ENCODE peak calls at places on chromosomes 13 and 19, in nine cellular contexts. Z, V, D, G, C, H, Y, R and O are unnamed samples.

GRCh38 chr19:58134244-58134643 is 16.3 kb downstream of the ZNF329 start:
- DNase-seq in Y (no peak), D (no peak), Z (no peak), R (no peak), G (no peak), V (no peak), H (no peak), C (no peak), O (no peak)

GRCh38 chr13:100290165-100290801 is 201.4 kb downstream of the PCCA start:
- DNase-seq in V (no peak), G (no peak), C (no peak), R (no peak), H (no peak), D (no peak), Y (no peak), Z (no peak), O (no peak)

GRCh38 chr19:18488838-18489626 is 32.8 kb downstream of the ELL start:
- DNase-seq in H (no peak), G (no peak), Y (no peak), R (peak), V (peak), D (peak), Z (no peak), C (no peak), O (peak)

GRCh38 chr19:24159707-24160106 is 72.7 kb downstream of the ZNF254 start:
- DNase-seq in V (peak), D (no peak), H (no peak), G (peak), Z (no peak), R (no peak), Y (no peak), C (no peak), O (no peak)

GRCh38 chr19:10499550-10500246 is 3.5 kb downstream of the KEAP1 start:
- DNase-seq in C (no peak), H (no peak), D (no peak), Y (no peak), Z (no peak), R (no peak), G (no peak), V (no peak), O (no peak)

GRCh38 chr13:33611016-33611805 is 206.7 kb upstream of the RFC3 start:
- DNase-seq in G (peak), C (no peak), Y (no peak), R (no peak), V (peak), Z (peak), H (no peak), D (no peak), O (peak)

GRCh38 chr19:10112037-10112751 is 701 bp downstream of the P2RY11 start:
- DNase-seq in V (no peak), R (no peak), Y (no peak), H (no peak), Z (no peak), C (peak), D (no peak), G (peak), O (no peak)

GRCh38 chr13:40190656-40191100 is 475.8 kb downstream of the FOXO1 start:
- DNase-seq in R (no peak), C (peak), Y (peak), H (no peak), Z (no peak), G (peak), D (no peak), V (peak), O (peak)

GRCh38 chr19:3146677-3147100 is 10.9 kb downstream of the GNA15 start:
- DNase-seq in C (no peak), V (no peak), G (no peak), Y (peak), Z (no peak), D (no peak), R (peak), H (peak), O (peak)

GRCh38 chr19:39166571-39167391 is 30.0 kb upstream of the NCCRP1 start:
- DNase-seq in R (no peak), D (no peak), G (no peak), Z (no peak), V (peak), C (no peak), H (peak), Y (peak), O (no peak)

GRCh38 chr13:48532146-48532472 is 771 bp downstream of the RCBTB2 start:
- DNase-seq in V (peak), C (peak), D (no peak), Y (no peak), H (peak), Z (no peak), R (no peak), G (peak), O (no peak)

GRCh38 chr19:50796634-50797428 is 6.6 kb downstream of the ACP4 start:
- DNase-seq in D (no peak), Y (no peak), H (no peak), V (no peak), Z (no peak), R (no peak), G (no peak), C (no peak), O (no peak)

GRCh38 chr13:42102961-42103688 is 54.7 kb downstream of the DGKH start:
- DNase-seq in Y (no peak), H (no peak), C (peak), V (peak), G (peak), D (no peak), Z (no peak), R (no peak), O (no peak)

GRCh38 chr19:18840288-18841260 is 8.8 kb downstream of the UPF1 start:
- DNase-seq in Y (no peak), H (no peak), V (no peak), G (no peak), Z (no peak), C (no peak), R (no peak), D (no peak), O (no peak)

GRCh38 chr13:45196622-45197021 is 4.2 kb downstream of the KCTD4 start:
- DNase-seq in G (peak), C (peak), V (peak), D (no peak), H (no peak), R (no peak), Y (no peak), Z (no peak), O (no peak)

GRCh38 chr13:37595162-37595561 is 3.4 kb downstream of the POSTN start:
- DNase-seq in G (peak), C (peak), V (peak), Y (no peak), D (no peak), Z (no peak), R (no peak), H (no peak), O (no peak)

GRCh38 chr19:3163943-3164342 is 14.6 kb upstream of the S1PR4 start:
- DNase-seq in G (no peak), Y (no peak), D (no peak), C (no peak), H (no peak), V (no peak), R (no peak), Z (no peak), O (no peak)

GRCh38 chr19:343941-344624 is 513 bp downstream of the MIER2 start:
- DNase-seq in D (peak), H (no peak), G (peak), R (peak), Y (no peak), V (peak), Z (no peak), C (no peak), O (peak)

GRCh38 chr19:18765224-18765623 is 25.9 kb downstream of the COMP start:
- DNase-seq in R (no peak), D (no peak), H (peak), Y (no peak), Z (no peak), C (no peak), V (peak), G (no peak), O (no peak)

GRCh38 chr19:6728346-6728745 is 7.9 kb upstream of the C3 start:
- DNase-seq in G (no peak), Y (no peak), R (no peak), D (no peak), V (no peak), C (no peak), Z (no peak), H (no peak), O (no peak)

GRCh38 chr13:56659041-56659471 is 481.7 kb upstream of the PRR20A start:
- DNase-seq in Y (no peak), H (no peak), C (no peak), D (no peak), R (no peak), G (no peak), Z (no peak), V (no peak), O (no peak)

GRCh38 chr13:110323172-110323851 is 16.2 kb downstream of the COL4A2 start:
- DNase-seq in G (peak), Z (no peak), V (peak), D (no peak), C (peak), R (no peak), Y (no peak), H (no peak), O (no peak)

GRCh38 chr13:64928704-64929499 is 2301.2 kb downstream of the PCDH9 start:
- DNase-seq in G (peak), Y (no peak), D (no peak), C (peak), H (no peak), Z (no peak), R (no peak), V (peak), O (no peak)

GRCh38 chr19:45528149-45528743 is 21.0 kb downstream of the VASP start:
- DNase-seq in D (no peak), G (no peak), C (peak), Y (no peak), V (peak), H (no peak), Z (no peak), R (peak), O (no peak)

GRCh38 chr13:24670927-24671326 is 9.3 kb upstream of the ATP12A start:
- DNase-seq in G (peak), H (peak), D (peak), R (peak), V (no peak), Y (peak), Z (no peak), C (no peak), O (no peak)

GRCh38 chr13:85828094-85828684 is 29.0 kb upstream of the SLITRK6 start:
- DNase-seq in Y (no peak), V (peak), R (no peak), D (peak), H (no peak), G (peak), C (peak), Z (no peak), O (no peak)

GRCh38 chr13:113584870-113585671 is 518 bp downstream of the TFDP1 start:
- DNase-seq in G (peak), Y (peak), R (no peak), V (no peak), C (no peak), H (peak), D (peak), Z (no peak), O (no peak)

GRCh38 chr13:100022798-100023197 is 41.2 kb downstream of the ZIC2 start:
- DNase-seq in R (no peak), Y (no peak), Z (no peak), G (peak), C (no peak), H (no peak), D (no peak), V (peak), O (no peak)

GRCh38 chr13:51044023-51044665 is 66.9 kb downstream of the C13orf42 start:
- DNase-seq in D (no peak), R (no peak), G (no peak), Y (no peak), V (no peak), C (no peak), H (no peak), Z (no peak), O (no peak)
- TF ChIP-seq CTCF in D (no peak), R (no peak), G (no peak), Y (no peak), V (no peak), C (no peak), H (no peak), Z (no peak), O (no peak)

DNA sequence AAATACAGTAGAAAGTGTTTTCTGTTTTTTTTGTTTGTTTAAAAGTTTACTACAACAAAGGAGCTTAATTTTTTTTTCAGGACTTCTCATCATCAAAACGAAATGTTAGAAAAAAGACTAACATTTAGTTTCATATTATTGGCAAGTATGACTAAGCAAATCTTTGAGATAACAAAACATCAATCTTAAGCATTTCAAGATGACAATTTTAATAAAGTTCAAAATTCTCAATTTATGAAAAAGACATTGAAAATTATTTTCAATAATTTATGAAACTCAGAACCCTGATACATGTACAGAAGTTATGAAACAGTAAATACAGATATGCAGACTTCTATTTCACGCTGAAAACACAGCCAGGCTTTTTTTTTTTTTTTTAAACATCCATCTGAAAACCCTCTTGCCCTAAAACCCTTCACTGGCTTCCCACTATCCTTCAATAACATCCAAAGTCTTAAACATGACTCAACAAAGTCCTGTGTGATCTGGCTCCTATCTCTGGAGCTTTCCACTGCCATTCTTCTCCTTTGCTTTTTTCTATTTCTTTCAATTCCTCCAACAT is 3.9 kb downstream of the RBM26 start:
- DNase-seq in G (no peak), H (no peak), V (no peak), R (no peak), Z (no peak), C (no peak), D (no peak), Y (no peak), O (no peak)
- TF ChIP-seq CTCF in G (no peak), H (no peak), V (no peak), R (no peak), Z (no peak), C (no peak), D (no peak), Y (no peak), O (no peak)

GRCh38 chr19:12126707-12127106 is 13.4 kb downstream of the ZNF20 start:
- DNase-seq in D (no peak), H (peak), Z (no peak), G (peak), Y (peak), C (no peak), R (no peak), V (peak), O (no peak)
- TF ChIP-seq CTCF in D (no peak), H (peak), Z (peak), G (peak), Y (peak), C (peak), R (peak), V (peak), O (peak)

GRCh38 chr19:43595605-43595998 is 332 bp downstream of the IRGQ start:
- DNase-seq in Y (no peak), C (no peak), H (peak), R (peak), V (no peak), G (no peak), D (no peak), Z (no peak), O (no peak)

GRCh38 chr19:43596842-43597461 is 557 bp downstream of the ZNF576 start:
- DNase-seq in D (no peak), H (no peak), C (no peak), V (no peak), Z (no peak), R (no peak), G (peak), Y (no peak), O (no peak)

GRCh38 chr19:43595999-43596841 is at the start of the genes IRGQ and ZNF576:
- DNase-seq in Y (peak), H (peak), V (peak), R (peak), G (peak), Z (peak), D (peak), C (peak), O (peak)

GRCh38 chr19:43598445-43599240 is 2.2 kb downstream of the ZNF576 start:
- DNase-seq in C (no peak), Y (no peak), D (no peak), Z (no peak), G (no peak), V (no peak), R (no peak), H (no peak), O (no peak)

GRCh38 chr19:43599635-43600295 is 3.4 kb downstream of the ZNF576 start:
- DNase-seq in G (no peak), R (no peak), Z (no peak), H (no peak), D (no peak), C (no peak), V (no peak), Y (no peak), O (no peak)
- TF ChIP-seq CTCF in G (no peak), R (no peak), Z (no peak), H (no peak), D (no peak), C (no peak), V (no peak), Y (no peak), O (no peak)

DNA sequence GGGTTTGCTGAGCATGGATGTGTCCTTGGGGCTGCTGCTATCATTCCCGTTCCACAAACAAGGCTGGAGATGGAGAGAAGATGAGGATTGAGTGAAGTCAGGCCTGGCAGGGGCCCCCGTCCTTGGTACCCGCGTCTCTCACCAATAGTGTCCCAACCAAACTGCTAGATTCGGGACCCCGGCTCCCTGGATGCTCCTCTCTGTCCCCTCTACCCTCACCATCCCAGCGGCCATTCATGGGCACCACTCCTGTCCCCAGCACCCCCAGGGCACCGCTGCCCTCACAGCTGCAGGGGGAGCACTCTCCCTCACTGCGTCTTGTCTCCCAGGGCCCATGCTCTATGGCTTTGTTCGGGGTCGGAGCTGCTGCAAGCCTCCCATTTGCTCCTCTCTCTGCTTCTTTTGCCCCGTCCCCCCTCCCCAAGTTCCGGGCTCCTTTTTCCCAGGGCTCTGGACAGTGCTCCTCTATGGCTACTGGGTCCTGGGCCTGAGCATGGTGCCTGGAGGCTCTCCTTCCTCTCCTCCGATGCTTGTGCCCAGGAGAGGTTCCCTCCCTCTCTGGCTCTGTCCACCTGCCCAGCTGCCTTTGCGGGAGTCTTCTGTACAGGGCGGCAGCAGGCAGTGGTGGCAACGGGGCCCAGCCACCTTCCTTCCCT is 219.5 kb downstream of the TEX29 start:
- DNase-seq in Y (peak), D (no peak), V (no peak), G (no peak), Z (no peak), C (no peak), H (no peak), R (no peak), O (no peak)
- TF ChIP-seq CTCF in Y (no peak), D (no peak), V (no peak), G (no peak), Z (no peak), C (no peak), H (no peak), R (no peak), O (no peak)